ENCODE peak calls at places on chromosomes 7 and 10, in six cellular contexts. M is NCI-H460; I is NCI-H526; K is NCI-H1092; N is AG08395; U is activated naive CD4-positive, alpha-beta T cell. W is an unnamed sample.

GRCh38 chr7:111867348-111867931 is 305.1 kb upstream of the IMMP2L start:
- DNase-seq in M (no peak), N (no peak), U (no peak), K (no peak), I (no peak), W (no peak)

GRCh38 chr7:86411804-86412203 is 231.9 kb upstream of the GRM3 start:
- DNase-seq in I (no peak), K (no peak), M (no peak), U (no peak), N (no peak), W (no peak)

GRCh38 chr10:94223702-94224370 is 138.9 kb downstream of the NOC3L start:
- DNase-seq in N (no peak), K (no peak), U (no peak), I (no peak), M (no peak), W (no peak)

GRCh38 chr10:131786756-131787605 is 113.8 kb upstream of the PPP2R2D start:
- DNase-seq in K (no peak), N (no peak), I (peak), M (peak), U (no peak), W (peak)

GRCh38 chr7:106812027-106812643 is 52.9 kb upstream of the PIK3CG start:
- DNase-seq in U (no peak), M (no peak), I (no peak), K (no peak), N (peak), W (no peak)

GRCh38 chr10:15624405-15625191 is 95.1 kb downstream of the ITGA8 start:
- DNase-seq in I (peak), N (peak), M (no peak), U (no peak), K (no peak), W (no peak)

GRCh38 chr10:93813507-93814465 is 56.0 kb downstream of the LGI1 start:
- DNase-seq in K (peak), U (peak), I (peak), M (peak), N (peak), W (peak)

GRCh38 chr10:29328988-29329387 is 40.1 kb downstream of the LYZL1 start:
- DNase-seq in N (peak), I (no peak), K (no peak), M (no peak), U (no peak), W (no peak)

GRCh38 chr10:80515941-80516340 is 21.8 kb upstream of the SH2D4B start:
- DNase-seq in K (no peak), U (no peak), M (no peak), N (no peak), I (no peak), W (no peak)

GRCh38 chr7:44063547-44063893 is 1.8 kb downstream of the PGAM2 start:
- DNase-seq in N (no peak), M (no peak), U (no peak), K (no peak), I (no peak), W (no peak)

GRCh38 chr7:44087914-44088838 is 5.8 kb upstream of the POLM start:
- DNase-seq in U (no peak), I (no peak), N (peak), M (no peak), K (no peak), W (no peak)

W was measured in LoVo.